ENCODE peak calls at places on chromosomes 3 and 15, in nine cellular contexts. One of them, this sample, is unnamed.

GRCh38 chr15:58244546-58244945 is 106.4 kb downstream of the AQP9 start:
- DNase-seq in mammary epithelial cell: no peak
- DNase-seq in neuronal stem cell: no peak
- DNase-seq in IMR-90: no peak
- DNase-seq in mesenchymal stem cell: no peak
- DNase-seq in fibroblast of lung: no peak
- DNase-seq in hepatocyte: no peak
- DNase-seq in GM23248: no peak
- DNase-seq in SK-N-SH: no peak
- DNase-seq in this sample: no peak

GRCh38 chr3:47782538-47783308 is 1.0 kb upstream of the SMARCC1 start:
- DNase-seq in SK-N-SH: no peak
- DNase-seq in hepatocyte: no peak
- DNase-seq in fibroblast of lung: no peak
- DNase-seq in GM23248: no peak
- DNase-seq in mesenchymal stem cell: no peak
- DNase-seq in mammary epithelial cell: no peak
- DNase-seq in neuronal stem cell: no peak
- DNase-seq in IMR-90: no peak
- DNase-seq in this sample: peak; percentile 65

GRCh38 chr3:65971281-65972252 is 67.2 kb downstream of the MAGI1 start:
- DNase-seq in fibroblast of lung: no peak
- DNase-seq in mesenchymal stem cell: no peak
- DNase-seq in SK-N-SH: no peak
- DNase-seq in neuronal stem cell: no peak
- DNase-seq in mammary epithelial cell: no peak
- DNase-seq in hepatocyte: peak; percentile 34
- DNase-seq in IMR-90: no peak
- DNase-seq in GM23248: peak; percentile 53
- DNase-seq in this sample: no peak

GRCh38 chr3:186356152-186356551 is 5.9 kb downstream of the DGKG start:
- DNase-seq in neuronal stem cell: no peak
- DNase-seq in mammary epithelial cell: no peak
- DNase-seq in hepatocyte: no peak
- DNase-seq in mesenchymal stem cell: no peak
- DNase-seq in GM23248: no peak
- DNase-seq in SK-N-SH: no peak
- DNase-seq in IMR-90: no peak
- DNase-seq in fibroblast of lung: no peak
- DNase-seq in this sample: no peak

GRCh38 chr3:62940763-62941632 is 65.8 kb upstream of the CADPS start:
- DNase-seq in fibroblast of lung: peak; percentile 65
- DNase-seq in neuronal stem cell: no peak
- DNase-seq in IMR-90: peak; percentile 1
- DNase-seq in hepatocyte: peak; percentile 26
- DNase-seq in GM23248: peak; percentile 82
- DNase-seq in SK-N-SH: no peak
- DNase-seq in mesenchymal stem cell: peak; percentile 14
- DNase-seq in mammary epithelial cell: no peak
- DNase-seq in this sample: no peak

GRCh38 chr15:76335129-76335850 is 1.3 kb upstream of the ISL2 start:
- DNase-seq in mammary epithelial cell: no peak
- DNase-seq in hepatocyte: no peak
- DNase-seq in fibroblast of lung: peak; percentile 26
- DNase-seq in mesenchymal stem cell: no peak
- DNase-seq in neuronal stem cell: no peak
- DNase-seq in SK-N-SH: no peak
- DNase-seq in IMR-90: no peak
- DNase-seq in GM23248: no peak
- DNase-seq in this sample: peak; percentile 30

GRCh38 chr3:79032686-79033318 is 735.0 kb downstream of the ROBO1 start:
- DNase-seq in SK-N-SH: peak; percentile 51
- DNase-seq in neuronal stem cell: peak; percentile 54
- DNase-seq in fibroblast of lung: peak; percentile 74
- DNase-seq in GM23248: peak; percentile 66
- DNase-seq in mesenchymal stem cell: peak; percentile 66
- DNase-seq in IMR-90: peak; percentile 67
- DNase-seq in mammary epithelial cell: peak; percentile 35
- DNase-seq in hepatocyte: peak; percentile 66
- DNase-seq in this sample: peak; percentile 41

GRCh38 chr3:30544811-30545210 is 61.6 kb upstream of the TGFBR2 start:
- DNase-seq in hepatocyte: no peak
- DNase-seq in IMR-90: peak; percentile 93
- DNase-seq in neuronal stem cell: no peak
- DNase-seq in mammary epithelial cell: peak; percentile 94
- DNase-seq in fibroblast of lung: peak; percentile 84
- DNase-seq in GM23248: peak; percentile 90
- DNase-seq in SK-N-SH: no peak
- DNase-seq in mesenchymal stem cell: peak; percentile 93
- DNase-seq in this sample: no peak

GRCh38 chr15:39589193-39589814 is 8.4 kb downstream of the THBS1 start:
- DNase-seq in neuronal stem cell: no peak
- DNase-seq in fibroblast of lung: peak; percentile 8
- DNase-seq in mesenchymal stem cell: no peak
- DNase-seq in IMR-90: no peak
- DNase-seq in mammary epithelial cell: peak; percentile 26
- DNase-seq in hepatocyte: no peak
- DNase-seq in GM23248: peak; percentile 39
- DNase-seq in SK-N-SH: no peak
- DNase-seq in this sample: no peak

GRCh38 chr15:39591896-39592315 is 11.0 kb downstream of the THBS1 start:
- DNase-seq in fibroblast of lung: no peak
- DNase-seq in neuronal stem cell: no peak
- DNase-seq in IMR-90: peak; percentile 46
- DNase-seq in SK-N-SH: no peak
- DNase-seq in GM23248: peak; percentile 34
- DNase-seq in mesenchymal stem cell: peak; percentile 37
- DNase-seq in mammary epithelial cell: no peak
- DNase-seq in hepatocyte: no peak
- DNase-seq in this sample: no peak

GRCh38 chr15:39588531-39589192 is 7.8 kb downstream of the THBS1 start:
- DNase-seq in SK-N-SH: no peak
- DNase-seq in hepatocyte: no peak
- DNase-seq in IMR-90: peak; percentile 44
- DNase-seq in mesenchymal stem cell: peak; percentile 32
- DNase-seq in mammary epithelial cell: peak; percentile 24
- DNase-seq in GM23248: peak; percentile 43
- DNase-seq in neuronal stem cell: no peak
- DNase-seq in fibroblast of lung: peak; percentile 25
- DNase-seq in this sample: no peak

GRCh38 chr15:39591141-39591895 is 10.4 kb downstream of the THBS1 start:
- DNase-seq in fibroblast of lung: peak; percentile 23
- DNase-seq in SK-N-SH: no peak
- DNase-seq in hepatocyte: no peak
- DNase-seq in neuronal stem cell: no peak
- DNase-seq in mesenchymal stem cell: peak; percentile 27
- DNase-seq in IMR-90: peak; percentile 41
- DNase-seq in mammary epithelial cell: peak; percentile 19
- DNase-seq in GM23248: peak; percentile 40
- DNase-seq in this sample: no peak

GRCh38 chr15:39589815-39590644 is 9.2 kb downstream of the THBS1 start:
- DNase-seq in GM23248: peak; percentile 33
- DNase-seq in mesenchymal stem cell: peak; percentile 21
- DNase-seq in neuronal stem cell: no peak
- DNase-seq in hepatocyte: no peak
- DNase-seq in mammary epithelial cell: no peak
- DNase-seq in SK-N-SH: no peak
- DNase-seq in fibroblast of lung: peak; percentile 20
- DNase-seq in IMR-90: peak; percentile 36
- DNase-seq in this sample: no peak
- H3K4me2 ChIP-seq in GM23248: peak overlapping the region; percentile 75
- H3K4me2 ChIP-seq in mesenchymal stem cell: no peak overlapping the region
- H3K4me2 ChIP-seq in neuronal stem cell: no peak overlapping the region
- H3K4me2 ChIP-seq in hepatocyte: no peak overlapping the region
- H3K4me2 ChIP-seq in mammary epithelial cell: peak overlapping the region; percentile 29
- H3K4me2 ChIP-seq in SK-N-SH: no peak overlapping the region
- H3K4me2 ChIP-seq in fibroblast of lung: no peak overlapping the region
- H3K4me2 ChIP-seq in IMR-90: no peak overlapping the region
- H3K4me2 ChIP-seq in this sample: no peak overlapping the region

DNA sequence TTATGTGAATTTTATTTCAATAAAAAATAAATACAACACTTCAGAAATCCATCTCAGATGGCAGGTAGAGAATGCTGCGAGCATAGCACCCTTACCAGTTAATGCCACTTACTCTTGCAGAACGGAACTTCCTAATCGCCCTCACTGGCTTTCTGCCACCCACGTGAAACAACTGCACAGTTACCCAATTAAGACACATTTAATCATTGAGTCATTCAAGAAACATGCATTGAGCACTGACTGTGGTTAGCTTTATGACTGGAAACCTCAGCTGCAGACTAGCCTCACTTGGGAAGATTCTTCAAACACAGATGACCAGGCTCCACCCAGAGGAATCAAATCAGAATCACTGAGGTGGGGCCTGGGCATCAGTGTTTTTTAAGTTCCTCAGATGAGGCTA is 5.6 kb upstream of the MFGE8 start:
- DNase-seq in mesenchymal stem cell: peak; percentile 98
- DNase-seq in SK-N-SH: no peak
- DNase-seq in IMR-90: peak; percentile 99
- DNase-seq in neuronal stem cell: no peak
- DNase-seq in hepatocyte: peak; percentile 68
- DNase-seq in mammary epithelial cell: peak; percentile 98
- DNase-seq in fibroblast of lung: peak; percentile 99
- DNase-seq in GM23248: peak; percentile 98
- DNase-seq in this sample: no peak
- H3K4me2 ChIP-seq in mesenchymal stem cell: peak overlapping the region; percentile 45
- H3K4me2 ChIP-seq in SK-N-SH: peak overlapping the region; percentile 18
- H3K4me2 ChIP-seq in IMR-90: peak overlapping the region; percentile 14
- H3K4me2 ChIP-seq in neuronal stem cell: no peak overlapping the region
- H3K4me2 ChIP-seq in hepatocyte: no peak overlapping the region
- H3K4me2 ChIP-seq in mammary epithelial cell: no peak overlapping the region
- H3K4me2 ChIP-seq in fibroblast of lung: peak overlapping the region; percentile 11
- H3K4me2 ChIP-seq in GM23248: peak overlapping the region; percentile 29
- H3K4me2 ChIP-seq in this sample: no peak overlapping the region

DNA sequence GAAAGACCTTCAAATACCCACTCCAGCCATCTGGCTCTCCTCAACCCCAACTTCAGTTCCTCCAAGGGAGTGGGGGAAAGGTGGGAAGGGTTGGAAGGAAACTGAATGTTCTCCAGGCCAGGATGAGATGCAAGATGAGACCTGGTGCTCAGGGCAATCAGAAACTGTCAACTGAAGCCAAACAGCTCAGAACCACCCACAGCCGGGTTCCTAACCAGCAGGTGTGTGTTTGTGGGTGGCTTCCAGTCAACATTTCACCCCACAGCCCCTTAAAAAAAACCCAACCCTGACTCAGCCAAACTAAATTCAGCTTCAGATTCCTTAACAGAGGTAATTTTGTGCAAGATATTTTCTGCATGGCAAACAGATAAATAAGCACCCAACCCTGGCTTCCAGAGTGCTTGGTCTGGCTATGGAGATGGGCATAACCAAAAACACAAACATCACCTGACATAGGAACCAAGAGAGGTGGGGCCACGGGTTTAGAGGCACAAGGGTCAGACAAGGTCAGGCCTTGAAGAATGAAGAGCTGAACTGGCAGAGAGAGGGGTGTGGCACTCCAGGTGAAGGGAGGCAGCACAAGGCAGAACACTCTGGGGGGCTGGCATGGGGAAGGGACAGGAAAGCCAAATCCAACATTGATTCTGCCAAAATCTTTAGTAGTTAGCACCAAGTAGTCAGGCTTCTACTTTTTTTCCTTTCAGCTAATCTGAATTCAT is 34.7 kb downstream of the ZNF445 start:
- DNase-seq in mammary epithelial cell: no peak
- DNase-seq in neuronal stem cell: no peak
- DNase-seq in fibroblast of lung: no peak
- DNase-seq in hepatocyte: no peak
- DNase-seq in SK-N-SH: no peak
- DNase-seq in mesenchymal stem cell: no peak
- DNase-seq in GM23248: no peak
- DNase-seq in IMR-90: no peak
- DNase-seq in this sample: no peak
- H3K4me2 ChIP-seq in mammary epithelial cell: no peak overlapping the region
- H3K4me2 ChIP-seq in neuronal stem cell: no peak overlapping the region
- H3K4me2 ChIP-seq in fibroblast of lung: no peak overlapping the region
- H3K4me2 ChIP-seq in hepatocyte: no peak overlapping the region
- H3K4me2 ChIP-seq in SK-N-SH: no peak overlapping the region
- H3K4me2 ChIP-seq in mesenchymal stem cell: no peak overlapping the region
- H3K4me2 ChIP-seq in GM23248: no peak overlapping the region
- H3K4me2 ChIP-seq in IMR-90: no peak overlapping the region
- H3K4me2 ChIP-seq in this sample: no peak overlapping the region

GRCh38 chr3:183369117-183369516 is 59.3 kb downstream of the MCF2L2 start:
- DNase-seq in hepatocyte: no peak
- DNase-seq in fibroblast of lung: no peak
- DNase-seq in IMR-90: no peak
- DNase-seq in GM23248: no peak
- DNase-seq in neuronal stem cell: no peak
- DNase-seq in mammary epithelial cell: no peak
- DNase-seq in mesenchymal stem cell: no peak
- DNase-seq in SK-N-SH: no peak
- DNase-seq in this sample: no peak

GRCh38 chr3:183369626-183370025 is 58.8 kb downstream of the MCF2L2 start:
- DNase-seq in mesenchymal stem cell: no peak
- DNase-seq in SK-N-SH: no peak
- DNase-seq in GM23248: peak; percentile 14
- DNase-seq in IMR-90: no peak
- DNase-seq in mammary epithelial cell: peak; percentile 34
- DNase-seq in hepatocyte: no peak
- DNase-seq in neuronal stem cell: no peak
- DNase-seq in fibroblast of lung: peak; percentile 63
- DNase-seq in this sample: no peak

GRCh38 chr3:183372911-183373310 is 55.5 kb downstream of the MCF2L2 start:
- DNase-seq in neuronal stem cell: no peak
- DNase-seq in IMR-90: no peak
- DNase-seq in GM23248: no peak
- DNase-seq in SK-N-SH: no peak
- DNase-seq in hepatocyte: no peak
- DNase-seq in fibroblast of lung: no peak
- DNase-seq in mesenchymal stem cell: no peak
- DNase-seq in mammary epithelial cell: no peak
- DNase-seq in this sample: no peak

GRCh38 chr3:183371672-183371968 is 56.8 kb downstream of the MCF2L2 start:
- DNase-seq in GM23248: no peak
- DNase-seq in hepatocyte: no peak
- DNase-seq in SK-N-SH: no peak
- DNase-seq in neuronal stem cell: no peak
- DNase-seq in mammary epithelial cell: peak; percentile 73
- DNase-seq in IMR-90: no peak
- DNase-seq in fibroblast of lung: no peak
- DNase-seq in mesenchymal stem cell: peak; percentile 26
- DNase-seq in this sample: no peak

DNA sequence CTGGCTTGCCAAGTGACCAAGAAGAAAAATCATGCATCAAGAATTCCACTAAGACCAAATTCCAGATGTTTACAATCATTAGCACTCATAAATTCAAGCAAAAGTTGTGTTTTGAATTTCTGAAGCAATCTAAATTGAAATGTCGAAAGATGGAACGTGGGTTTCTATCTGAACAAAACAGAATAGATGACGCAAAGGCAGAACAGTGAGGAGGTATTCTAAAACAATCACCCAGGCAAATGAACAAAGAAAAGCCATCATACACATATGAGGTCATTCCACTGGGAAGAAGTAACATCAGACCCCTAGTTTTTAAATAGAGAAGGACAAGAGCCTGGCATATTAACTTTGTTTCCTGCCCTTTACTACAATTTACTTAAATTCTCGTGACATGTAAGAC is 58.0 kb downstream of the MCF2L2 start:
- DNase-seq in neuronal stem cell: no peak
- DNase-seq in fibroblast of lung: peak; percentile 97
- DNase-seq in SK-N-SH: no peak
- DNase-seq in hepatocyte: no peak
- DNase-seq in mammary epithelial cell: no peak
- DNase-seq in GM23248: peak; percentile 53
- DNase-seq in mesenchymal stem cell: no peak
- DNase-seq in IMR-90: peak; percentile 4
- DNase-seq in this sample: no peak
- H3K4me2 ChIP-seq in neuronal stem cell: no peak overlapping the region
- H3K4me2 ChIP-seq in fibroblast of lung: no peak overlapping the region
- H3K4me2 ChIP-seq in SK-N-SH: no peak overlapping the region
- H3K4me2 ChIP-seq in hepatocyte: no peak overlapping the region
- H3K4me2 ChIP-seq in mammary epithelial cell: peak overlapping the region; percentile 58
- H3K4me2 ChIP-seq in GM23248: peak overlapping the region; percentile 67
- H3K4me2 ChIP-seq in mesenchymal stem cell: no peak overlapping the region
- H3K4me2 ChIP-seq in IMR-90: no peak overlapping the region
- H3K4me2 ChIP-seq in this sample: no peak overlapping the region